ENCODE peak calls at places on chromosome 9, in nine cellular contexts. P is esophagus squamous epithelium, U is stomach, H is body of pancreas, I is IMR-90, B is GM12892, G is H54, T is NB4, W is A549. Q is an unnamed sample.
A peak's percentile ranks its signal among the peaks of the same experiment; 100 is the strongest.

GRCh38 chr9:121751686-121752445 is 100.4 kb downstream of the DAB2IP start:
- DNase-seq in W (no peak), I (no peak), H (no peak), P (no peak), G (no peak), U (no peak), B (no peak), T (no peak), Q (no peak)

GRCh38 chr9:94577036-94577435 is 16.6 kb downstream of the FBP2 start:
- DNase-seq in B (no peak), W (no peak), P (no peak), I (no peak), T (no peak), U (no peak), H (no peak), G (no peak), Q (no peak)

GRCh38 chr9:116939605-116940004 is 252.5 kb downstream of the TRIM32 start:
- DNase-seq in T (no peak), W (no peak), U (no peak), B (no peak), H (no peak), I (peak; percentile 89), G (no peak), P (no peak), Q (no peak)

GRCh38 chr9:6147847-6148246 is 67.8 kb upstream of the IL33 start:
- DNase-seq in B (no peak), P (no peak), H (no peak), U (no peak), I (no peak), W (no peak), G (no peak), T (no peak), Q (no peak)

GRCh38 chr9:120353501-120353900 is 226.5 kb downstream of the CDK5RAP2 start:
- DNase-seq in T (no peak), W (no peak), B (no peak), P (no peak), G (no peak), U (no peak), H (no peak), I (peak; percentile 69), Q (no peak)

GRCh38 chr9:13281356-13282016 is 2.0 kb upstream of the MPDZ start:
- DNase-seq in P (no peak), U (no peak), I (no peak), W (no peak), T (no peak), G (no peak), H (no peak), B (no peak), Q (no peak)

GRCh38 chr9:27675354-27675753 is 102.1 kb upstream of the C9orf72 start:
- DNase-seq in G (no peak), B (no peak), H (no peak), I (no peak), P (no peak), U (no peak), T (no peak), W (no peak), Q (no peak)

GRCh38 chr9:98906273-98907040 is 37.2 kb upstream of the COL15A1 start:
- DNase-seq in U (no peak), W (no peak), I (peak; percentile 46), B (no peak), G (no peak), H (peak; percentile 42), P (no peak), T (no peak), Q (peak; percentile 43)

GRCh38 chr9:33813712-33814641 is 3.0 kb upstream of the UBE2R2 start:
- DNase-seq in W (peak; percentile 62), G (peak; percentile 62), T (peak; percentile 79), U (no peak), P (no peak), H (no peak), I (peak; percentile 90), B (no peak), Q (peak; percentile 57)

GRCh38 chr9:75993434-75993833 is 103.0 kb downstream of the PCSK5 start:
- DNase-seq in U (no peak), G (no peak), H (no peak), B (no peak), W (no peak), P (no peak), T (no peak), I (peak; percentile 41), Q (no peak)

GRCh38 chr9:111163738-111164399 is 125.6 kb upstream of the LPAR1 start:
- DNase-seq in P (no peak), G (no peak), I (peak; percentile 7), H (no peak), B (no peak), W (no peak), T (peak; percentile 7), U (no peak), Q (no peak)

GRCh38 chr9:134503301-134504105 is 138.1 kb upstream of the COL5A1 start:
- DNase-seq in B (no peak), G (no peak), T (no peak), U (no peak), I (no peak), P (no peak), W (no peak), H (no peak), Q (no peak)

GRCh38 chr9:131237311-131237710 is 39.0 kb downstream of the FAM78A start:
- DNase-seq in P (no peak), B (no peak), H (no peak), G (no peak), I (no peak), W (no peak), U (no peak), T (no peak), Q (no peak)

GRCh38 chr9:135763716-135764446 is 61.9 kb downstream of the KCNT1 start:
- DNase-seq in H (no peak), W (no peak), I (no peak), P (no peak), T (no peak), U (no peak), B (no peak), G (no peak), Q (no peak)

GRCh38 chr9:127791085-127791484 is 5.3 kb downstream of the CDK9 start:
- DNase-seq in G (no peak), B (no peak), W (no peak), U (no peak), P (no peak), I (no peak), H (no peak), T (no peak), Q (no peak)
- TF ChIP-seq POLR2A in G (no peak), B (no peak), W (no peak), U (no peak), P (no peak), I (no peak), H (no peak), T (no peak), Q (no peak)

DNA sequence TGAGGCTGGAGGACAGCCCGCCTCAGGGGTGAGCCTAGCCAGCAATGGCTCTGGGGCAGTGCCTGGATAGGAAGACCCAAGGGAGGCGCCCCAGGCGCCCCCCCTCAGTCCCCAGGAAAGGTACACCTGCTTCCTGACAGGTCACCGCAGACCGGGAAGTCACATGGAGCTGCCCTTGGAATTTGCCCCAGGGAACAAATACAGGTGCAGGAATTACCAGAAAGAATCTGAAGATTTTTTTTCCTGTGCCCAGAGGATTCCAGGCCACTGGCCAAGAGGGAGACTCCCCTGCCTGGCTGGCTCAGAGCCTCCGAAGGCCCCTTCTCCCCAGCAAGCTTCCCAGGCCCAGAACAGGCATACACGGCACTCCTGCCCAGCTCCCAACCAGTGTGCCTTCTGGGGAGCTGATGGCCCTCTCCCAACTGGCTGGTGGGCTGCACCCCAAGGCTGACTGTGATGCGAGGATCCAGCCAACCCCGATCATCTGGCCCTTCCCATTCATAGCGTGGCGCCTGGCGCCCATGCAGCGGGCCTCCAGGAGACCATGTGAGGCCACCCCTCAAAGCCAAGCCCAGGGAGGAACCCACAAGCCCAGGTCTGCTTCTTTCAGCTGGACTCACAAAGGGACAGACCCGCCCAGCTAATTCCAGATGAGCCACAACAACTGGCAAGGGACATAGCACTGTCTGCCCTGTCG is 2.3 kb downstream of the TPRN start:
- DNase-seq in P (no peak), W (no peak), I (no peak), T (no peak), H (peak; percentile 97), B (no peak), U (peak; percentile 86), G (no peak), Q (no peak)
- TF ChIP-seq POLR2A in P (no peak), W (no peak), I (no peak), T (no peak), H (peak; percentile 50), B (no peak), U (no peak), G (no peak), Q (no peak)

DNA sequence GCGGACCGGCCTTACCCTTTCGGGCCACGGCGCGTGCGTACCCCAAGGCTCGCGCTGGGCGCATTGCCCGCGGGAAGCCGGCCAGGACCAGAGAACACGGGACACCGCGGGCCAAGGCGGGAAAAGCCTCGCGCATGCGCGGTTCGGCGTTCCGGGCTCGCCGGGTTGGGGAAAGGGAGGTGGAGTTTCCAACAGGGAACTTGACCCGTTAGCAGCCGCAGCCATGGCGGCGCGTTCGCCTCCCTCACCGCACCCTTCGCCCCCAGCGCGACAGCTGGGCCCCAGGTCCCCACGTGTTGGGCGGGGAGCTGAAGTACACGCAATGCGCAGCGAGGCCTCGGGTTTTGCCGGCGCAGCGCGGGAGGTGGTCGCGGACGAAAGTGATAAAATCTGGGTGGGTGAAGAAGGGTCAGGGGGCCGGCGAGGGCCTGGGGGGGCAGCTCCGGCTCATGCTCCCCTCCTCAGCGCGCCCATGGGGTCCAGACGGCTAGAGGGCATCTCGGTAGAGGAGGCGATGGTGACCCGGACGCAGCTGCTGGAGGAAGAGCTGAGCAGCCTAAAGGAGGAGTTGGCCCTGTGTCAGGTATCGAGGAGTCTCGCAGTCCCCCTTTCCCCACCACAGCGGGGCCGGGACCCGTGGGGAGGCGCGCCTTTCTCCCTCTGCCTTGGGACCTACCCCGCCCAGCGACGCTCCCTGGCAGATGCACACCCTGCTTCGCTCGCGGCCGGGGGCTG is at the start of gene CNTLN:
- DNase-seq in H (peak; percentile 93), P (no peak), I (peak; percentile 85), U (peak; percentile 97), B (peak; percentile 44), W (peak; percentile 90), T (peak; percentile 97), G (peak; percentile 90), Q (peak; percentile 94)
- TF ChIP-seq POLR2A in H (peak; percentile 52), P (no peak), I (peak; percentile 22), U (peak; percentile 9), B (peak; percentile 82), W (peak; percentile 95), T (peak; percentile 96), G (peak; percentile 85), Q (peak; percentile 90)

DNA sequence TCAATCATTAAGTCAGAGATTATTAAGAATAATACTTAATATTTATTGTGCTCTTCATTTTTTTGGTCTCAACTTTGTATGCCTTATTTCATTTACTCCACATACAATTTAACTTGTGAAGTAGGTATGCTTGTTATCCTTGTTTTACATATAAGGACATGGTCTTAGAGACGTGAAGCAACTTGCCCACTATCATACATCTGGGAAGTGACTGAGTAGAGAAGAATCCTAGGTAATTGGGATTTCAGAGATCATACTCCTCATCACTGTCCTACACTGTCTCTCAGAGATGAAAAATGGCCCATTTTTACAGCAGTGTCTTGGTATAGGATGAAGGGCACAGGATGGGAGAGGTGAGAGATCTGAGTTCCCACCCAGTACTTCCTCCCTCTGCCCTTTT is 23.3 kb downstream of the DMRT2 start:
- DNase-seq in H (no peak), B (no peak), P (no peak), W (no peak), G (no peak), I (no peak), U (no peak), T (no peak), Q (no peak)
- TF ChIP-seq POLR2A in H (no peak), B (no peak), P (no peak), W (no peak), G (no peak), I (no peak), U (no peak), T (no peak), Q (no peak)

Q was measured in erythroblast.